ENCODE peak calls at places on chromosomes 2 and 18, in five cellular contexts. P is fibroblast of lung, I is upper lobe of right lung, M is uterus, V is adrenal gland. B is an unnamed sample.

GRCh38 chr18:80175451-80176235 is 66.6 kb downstream of the ADNP2 start:
- DNase-seq in M (no peak), V (no peak), I (peak; percentile 51), P (peak; percentile 34), B (no peak)

GRCh38 chr2:217714268-217714643 is 288.5 kb downstream of the TNS1 start:
- DNase-seq in V (peak; percentile 56), M (peak; percentile 46), I (peak; percentile 69), P (peak; percentile 81), B (peak; percentile 23)

GRCh38 chr18:36485772-36486171 is 188.3 kb downstream of the FHOD3 start:
- DNase-seq in V (no peak), M (no peak), I (no peak), P (no peak), B (no peak)

GRCh38 chr18:60966876-60967275 is 366.4 kb upstream of the CDH20 start:
- DNase-seq in I (no peak), P (no peak), M (no peak), V (no peak), B (no peak)

GRCh38 chr2:188295067-188295685 is 3.5 kb downstream of the GULP1 start:
- DNase-seq in M (no peak), P (no peak), V (no peak), I (no peak), B (no peak)

GRCh38 chr2:231185050-231185725 is 13.2 kb upstream of the ARMC9 start:
- DNase-seq in M (no peak), P (no peak), I (no peak), V (no peak), B (no peak)

GRCh38 chr2:3486047-3487027 is 33.0 kb downstream of the ADI1 start:
- DNase-seq in M (no peak), V (no peak), P (no peak), I (peak; percentile 46), B (no peak)

GRCh38 chr18:52636536-52636935 is 296.5 kb downstream of the DCC start:
- DNase-seq in P (no peak), V (peak; percentile 14), M (no peak), I (no peak), B (no peak)

GRCh38 chr18:46477425-46478011 is 179.5 kb downstream of the LOXHD1 start:
- DNase-seq in M (no peak), V (no peak), P (no peak), I (no peak), B (no peak)

GRCh38 chr2:201860541-201861154 is 54.3 kb downstream of the CDK15 start:
- DNase-seq in I (no peak), V (peak; percentile 47), P (peak; percentile 87), M (peak; percentile 32), B (no peak)

GRCh38 chr2:221780281-221780688 is 208.2 kb upstream of the EPHA4 start:
- DNase-seq in P (peak; percentile 84), I (no peak), M (no peak), V (no peak), B (no peak)

GRCh38 chr2:120863661-120864320 is 128.1 kb downstream of the GLI2 start:
- DNase-seq in I (peak; percentile 60), M (no peak), P (peak; percentile 93), V (no peak), B (no peak)

GRCh38 chr2:84713441-84713840 is 167.4 kb downstream of the TRABD2A start:
- DNase-seq in M (no peak), P (peak; percentile 5), V (no peak), I (no peak), B (no peak)

GRCh38 chr2:85440736-85441135 is 22.2 kb downstream of the SH2D6 start:
- DNase-seq in V (no peak), P (no peak), M (no peak), I (no peak), B (no peak)

GRCh38 chr2:121326628-121327027 is 41.6 kb upstream of the TFCP2L1 start:
- DNase-seq in V (no peak), M (no peak), I (no peak), P (no peak), B (no peak)

GRCh38 chr2:208101716-208102631 is 22.4 kb downstream of the CRYGD start:
- DNase-seq in I (no peak), M (no peak), V (no peak), P (peak; percentile 34), B (no peak)

GRCh38 chr2:159684796-159685195 is 27.5 kb upstream of the MARCHF7 start:
- DNase-seq in P (peak; percentile 80), I (no peak), V (no peak), M (no peak), B (no peak)

GRCh38 chr2:147293958-147294824 is 550.6 kb upstream of the ACVR2A start:
- DNase-seq in V (no peak), M (no peak), P (peak; percentile 9), I (no peak), B (no peak)

GRCh38 chr2:215161301-215161829 is 22.9 kb upstream of the ABCA12 start:
- DNase-seq in M (no peak), V (no peak), I (no peak), P (no peak), B (no peak)

GRCh38 chr2:135043345-135043744 is 3.9 kb downstream of the MAP3K19 start:
- DNase-seq in I (no peak), M (no peak), P (no peak), V (no peak), B (no peak)

GRCh38 chr2:9769171-9770005 is 73.9 kb upstream of the TAF1B start:
- DNase-seq in I (peak; percentile 65), V (no peak), M (no peak), P (peak; percentile 57), B (no peak)

GRCh38 chr18:59846814-59847490 is 52.8 kb upstream of the PMAIP1 start:
- DNase-seq in V (no peak), I (no peak), M (no peak), P (peak; percentile 41), B (no peak)

GRCh38 chr18:22176622-22177495 is 7.5 kb downstream of the GATA6 start:
- DNase-seq in I (peak; percentile 78), V (peak; percentile 33), P (no peak), M (no peak), B (no peak)

GRCh38 chr2:97724501-97724900 is 11.1 kb downstream of the ZAP70 start:
- DNase-seq in M (no peak), I (no peak), P (no peak), V (no peak), B (no peak)

GRCh38 chr2:97724946-97725688 is 11.7 kb downstream of the ZAP70 start:
- DNase-seq in M (no peak), I (peak; percentile 51), P (no peak), V (no peak), B (no peak)

GRCh38 chr2:97722227-97722626 is 8.9 kb downstream of the ZAP70 start:
- DNase-seq in M (no peak), P (no peak), I (no peak), V (no peak), B (no peak)

GRCh38 chr2:97724073-97724410 is 10.7 kb downstream of the ZAP70 start:
- DNase-seq in I (peak; percentile 64), V (no peak), P (no peak), M (no peak), B (no peak)

GRCh38 chr2:97723156-97724072 is 10.0 kb downstream of the ZAP70 start:
- DNase-seq in I (peak; percentile 33), M (no peak), P (no peak), V (no peak), B (no peak)
- H3K27ac ChIP-seq in I (no peak overlapping the region), M (no peak overlapping the region), P (no peak overlapping the region), V (no peak overlapping the region), B (no peak overlapping the region)

GRCh38 chr2:239198221-239198620 is 202.6 kb downstream of the HDAC4 start:
- DNase-seq in P (no peak), V (no peak), I (peak; percentile 32), M (no peak), B (no peak)
- H3K4me3 ChIP-seq in P (no peak overlapping the region), V (no peak overlapping the region), I (no peak overlapping the region), M (no peak overlapping the region), B (no peak overlapping the region)

GRCh38 chr2:12861344-12861942 is 144.7 kb downstream of the TRIB2 start:
- DNase-seq in I (no peak), P (peak; percentile 63), V (no peak), M (no peak), B (no peak)

GRCh38 chr2:12857891-12858290 is 141.2 kb downstream of the TRIB2 start:
- DNase-seq in P (no peak), V (no peak), I (no peak), M (no peak), B (no peak)

GRCh38 chr2:12855508-12855907 is 138.8 kb downstream of the TRIB2 start:
- DNase-seq in M (no peak), I (no peak), P (peak; percentile 65), V (no peak), B (no peak)

GRCh38 chr2:12856934-12857660 is 140.4 kb downstream of the TRIB2 start:
- DNase-seq in M (no peak), P (peak; percentile 95), V (no peak), I (no peak), B (no peak)

DNA sequence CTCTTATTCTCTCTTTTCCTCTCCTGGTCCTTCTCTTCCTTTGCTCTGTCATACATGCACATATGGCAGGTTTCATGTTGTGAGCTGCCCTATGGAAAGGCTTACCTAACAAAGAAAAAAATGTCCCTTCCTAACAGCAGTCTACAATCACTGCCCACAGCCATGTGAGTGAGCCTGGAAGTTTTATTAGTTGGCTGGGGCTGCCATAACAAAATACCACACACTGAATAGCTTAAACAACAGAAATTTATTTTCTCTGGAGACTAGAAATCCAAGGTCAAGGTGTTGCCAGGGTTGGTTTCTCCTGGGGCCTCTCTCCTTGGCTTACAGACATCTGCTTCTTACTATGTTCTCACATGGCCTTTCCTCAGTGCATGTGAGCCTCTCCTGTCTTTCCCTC is 142.1 kb downstream of the TRIB2 start:
- DNase-seq in M (no peak), V (no peak), P (peak; percentile 18), I (no peak), B (no peak)
- H3K27ac ChIP-seq in M (no peak overlapping the region), V (no peak overlapping the region), P (no peak overlapping the region), I (no peak overlapping the region), B (no peak overlapping the region)

DNA sequence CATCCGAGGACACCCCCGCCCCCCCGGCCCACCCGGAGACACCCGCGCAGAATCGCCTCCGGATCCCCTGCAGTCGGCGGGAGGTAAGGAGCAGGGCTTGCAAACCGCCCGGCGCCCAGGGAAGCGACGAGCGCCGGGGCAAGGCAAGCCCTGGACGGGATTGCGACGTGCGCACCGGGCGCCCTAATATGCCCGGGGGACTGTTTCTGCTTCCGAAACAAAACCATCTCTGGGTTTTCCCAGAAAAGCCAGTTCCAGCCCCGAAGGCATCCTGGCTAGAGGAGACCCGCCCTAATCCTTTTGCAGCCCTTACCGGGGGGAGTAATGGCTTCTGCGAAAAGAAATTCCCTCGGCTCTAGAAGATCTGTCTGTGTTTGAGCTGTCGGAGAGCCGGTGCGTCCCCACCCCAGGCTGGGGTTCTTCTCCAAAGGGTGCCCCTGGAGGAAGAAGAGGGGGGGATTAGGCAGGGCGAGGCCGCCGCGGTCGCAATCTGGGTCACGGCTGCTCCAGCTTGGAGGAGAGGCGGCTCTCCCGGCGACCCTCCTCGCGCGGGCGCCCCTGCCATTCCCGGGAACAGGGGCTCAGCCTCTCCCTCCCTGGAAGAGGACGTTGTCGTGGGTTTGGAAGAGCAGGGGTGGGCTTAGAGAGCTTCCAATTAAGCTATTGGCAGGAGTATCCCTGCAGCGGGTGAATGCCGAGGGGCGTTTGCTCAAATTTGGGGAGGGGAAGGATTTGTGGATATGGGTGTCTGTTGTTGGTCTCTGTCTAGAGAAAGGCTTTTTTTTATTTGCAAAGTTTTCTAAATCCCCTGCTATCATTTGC is 522 bp downstream of the MYCN start:
- DNase-seq in P (no peak), V (no peak), I (no peak), M (no peak), B (no peak)
- H3K4me3 ChIP-seq in P (no peak overlapping the region), V (no peak overlapping the region), I (peak overlapping the region; percentile 52), M (peak overlapping the region; percentile 30), B (peak overlapping the region; percentile 72)

B was measured in thoracic aorta.